ENCODE peak calls at places on chromosomes 3 and 15, in four cellular contexts. M is Peyer's patch, F is heart left ventricle, N is IMR-90. G is an unnamed sample.

GRCh38 chr3:102206506-102207145 is 228.2 kb upstream of the ZPLD1 start:
- DNase-seq in M (no peak), F (peak; percentile 55), N (peak; percentile 79), G (no peak)

GRCh38 chr15:37140531-37141053 is 40.2 kb upstream of the MEIS2 start:
- DNase-seq in M (no peak), F (no peak), N (peak; percentile 30), G (no peak)

GRCh38 chr3:105960381-105960780 is 91.6 kb upstream of the CBLB start:
- DNase-seq in M (no peak), F (no peak), N (no peak), G (no peak)

GRCh38 chr15:56839641-56840040 is 78.8 kb upstream of the TCF12 start:
- DNase-seq in M (no peak), F (no peak), N (no peak), G (no peak)

GRCh38 chr3:72890166-72890925 is 2.5 kb downstream of the GXYLT2 start:
- DNase-seq in M (no peak), F (no peak), N (no peak), G (no peak)

GRCh38 chr15:98518823-98519561 is 129.3 kb upstream of the IGF1R start:
- DNase-seq in M (no peak), F (peak; percentile 54), N (peak; percentile 76), G (peak; percentile 65)

GRCh38 chr15:49273734-49274318 is 103.8 kb downstream of the GALK2 start:
- DNase-seq in M (no peak), F (no peak), N (no peak), G (no peak)

GRCh38 chr15:88605507-88606436 is 15.4 kb upstream of the AEN start:
- DNase-seq in M (no peak), F (peak; percentile 48), N (peak; percentile 29), G (no peak)

GRCh38 chr3:62261121-62261520 is 112.2 kb downstream of the FEZF2 start:
- DNase-seq in M (no peak), F (no peak), N (no peak), G (peak; percentile 19)

GRCh38 chr3:172177046-172177445 is 137.7 kb downstream of the FNDC3B start:
- DNase-seq in M (no peak), F (no peak), N (peak; percentile 80), G (no peak)

GRCh38 chr3:4597204-4597985 is 104.2 kb downstream of the ITPR1 start:
- DNase-seq in M (no peak), F (no peak), N (no peak), G (no peak)

GRCh38 chr3:108180214-108180613 is 42.0 kb downstream of the IFT57 start:
- DNase-seq in M (no peak), F (no peak), N (peak; percentile 79), G (no peak)

DNA sequence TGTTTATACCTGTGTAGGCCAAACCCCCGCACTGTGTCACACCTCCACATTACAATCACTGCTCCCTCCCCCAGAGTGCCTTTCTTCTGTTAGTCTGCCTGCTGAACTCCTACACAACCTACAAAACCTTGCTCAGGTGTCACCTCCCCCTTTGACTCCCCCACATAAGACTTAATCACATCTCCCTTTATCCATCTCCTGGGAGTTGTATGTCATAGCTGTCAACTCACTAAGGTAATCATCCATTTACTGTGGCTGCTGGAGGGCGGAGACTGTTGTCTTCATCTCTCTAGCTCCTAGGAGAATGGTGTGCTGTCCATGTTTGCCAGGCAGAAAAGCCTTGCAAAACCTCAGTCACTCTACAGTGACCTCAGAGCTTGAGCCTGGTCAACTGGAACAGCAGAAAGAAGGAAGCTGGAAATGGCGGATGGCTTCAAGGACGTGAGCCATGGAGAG is 43.8 kb downstream of the ZNF710 start:
- DNase-seq in M (no peak), F (no peak), N (no peak), G (no peak)
- TF ChIP-seq POLR2A in M (no peak), F (no peak), N (no peak), G (no peak)

DNA sequence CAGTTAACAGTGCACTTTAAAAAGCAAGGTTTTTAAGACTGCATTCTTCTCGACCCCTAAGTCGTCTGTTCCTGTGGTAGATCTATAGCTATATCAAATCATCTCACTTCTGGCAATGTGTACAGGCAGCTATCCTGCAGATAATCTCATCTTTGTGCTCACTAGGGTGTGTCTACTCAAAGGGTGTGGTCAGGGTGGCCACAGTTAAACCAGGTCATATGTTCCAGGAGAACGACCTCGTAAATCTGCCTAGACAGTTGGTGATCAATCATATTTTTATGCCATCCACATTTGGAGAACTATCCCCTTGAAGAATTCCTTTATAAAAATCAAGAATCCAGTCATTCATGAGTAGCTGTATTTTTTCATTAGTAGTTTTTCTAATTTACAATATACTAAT is 3.0 kb downstream of the VEPH1 start:
- DNase-seq in M (no peak), F (no peak), N (no peak), G (no peak)
- H3K4me3 ChIP-seq in M (no peak overlapping the region), F (no peak overlapping the region), N (no peak overlapping the region), G (no peak overlapping the region)

GRCh38 chr15:76553102-76553501 is 216.5 kb downstream of the ISL2 start:
- DNase-seq in M (no peak), F (no peak), N (no peak), G (no peak)
- TF ChIP-seq POLR2A in M (no peak), F (no peak), N (no peak), G (no peak)

DNA sequence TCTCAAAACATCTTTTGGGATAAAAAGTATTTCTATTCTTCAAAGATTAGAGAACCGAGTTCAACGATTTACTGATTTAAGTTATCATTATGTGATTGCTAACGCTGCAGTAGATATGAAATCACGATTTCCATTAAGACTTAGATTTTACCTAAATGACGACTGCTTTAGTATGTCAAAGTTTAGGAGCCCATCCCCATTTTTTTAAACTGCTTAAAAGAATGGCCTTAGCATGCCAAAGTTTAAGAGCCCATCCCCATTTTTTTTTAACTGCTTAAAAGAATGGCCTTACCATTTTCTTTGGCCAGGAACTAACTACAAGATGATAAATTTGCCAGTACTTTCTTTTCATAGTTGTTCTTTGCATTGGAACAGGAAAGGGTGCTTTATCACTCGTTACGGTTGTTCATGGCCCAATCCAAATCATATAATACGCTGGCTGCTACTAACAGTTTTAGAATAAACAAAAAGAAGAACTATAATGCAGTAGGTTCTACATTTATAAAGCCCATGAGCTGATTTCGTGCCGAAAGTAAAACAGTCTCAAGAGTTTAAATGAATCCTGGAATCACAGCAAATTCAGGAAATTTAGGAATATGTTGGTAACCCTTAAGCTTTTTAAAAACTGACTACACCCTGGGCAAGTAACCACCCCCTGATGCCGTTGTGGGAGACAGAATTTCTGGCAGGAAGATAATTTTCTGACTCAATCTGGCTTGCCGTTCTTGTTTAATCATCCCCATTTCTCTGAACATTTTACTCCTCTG is 864 bp upstream of the TSC22D2 start:
- DNase-seq in M (no peak), F (no peak), N (peak; percentile 22), G (no peak)
- H3K4me3 ChIP-seq in M (peak overlapping the region; percentile 87), F (peak overlapping the region; percentile 84), N (peak overlapping the region; percentile 76), G (peak overlapping the region; percentile 58)

GRCh38 chr3:8488436-8488835 is 13.2 kb upstream of the LMCD1 start:
- DNase-seq in M (no peak), F (no peak), N (no peak), G (no peak)
- TF ChIP-seq POLR2A in M (no peak), F (no peak), N (no peak), G (no peak)

GRCh38 chr15:42133356-42133755 is 23.1 kb downstream of the PLA2G4F start:
- DNase-seq in M (peak; percentile 6), F (no peak), N (no peak), G (no peak)
- H3K4me3 ChIP-seq in M (no peak overlapping the region), F (no peak overlapping the region), N (no peak overlapping the region), G (no peak overlapping the region)

DNA sequence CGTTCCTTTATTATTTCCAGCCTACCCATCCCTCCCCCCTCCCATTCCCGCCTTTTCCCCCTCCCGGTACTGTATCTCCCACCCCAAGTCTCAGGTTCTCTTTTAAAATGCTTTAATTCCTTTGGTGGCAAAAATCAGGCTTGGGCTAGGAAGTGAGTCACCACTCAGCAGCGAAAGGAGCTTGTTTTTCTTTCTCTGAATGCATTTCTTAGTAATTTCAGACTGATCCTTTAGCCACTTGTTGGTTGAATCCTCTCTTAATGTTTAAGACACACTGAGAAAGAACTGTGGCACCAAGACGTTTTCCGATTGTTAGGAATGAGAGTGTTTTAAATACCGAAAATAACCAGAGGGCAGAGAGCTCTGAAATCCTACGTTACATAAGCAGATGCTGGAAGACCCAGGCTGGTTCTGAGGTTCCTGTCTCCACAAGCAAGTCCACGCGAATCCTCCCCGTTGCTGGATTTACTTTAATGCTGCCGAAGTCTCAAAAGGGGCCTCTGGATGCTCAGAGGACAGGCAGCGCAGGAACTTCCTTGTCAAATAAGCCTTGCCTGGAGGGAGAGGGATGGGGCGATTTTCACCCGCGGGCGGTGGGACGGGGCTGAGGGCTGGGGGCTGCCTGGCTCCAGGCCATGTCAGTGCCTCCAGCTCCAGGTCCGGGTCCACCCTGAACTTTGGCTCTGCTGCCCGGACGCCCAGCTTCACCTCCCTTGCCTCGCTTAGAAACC is 848 bp upstream of the COL8A1 start:
- DNase-seq in M (no peak), F (no peak), N (peak; percentile 90), G (no peak)
- TF ChIP-seq POLR2A in M (no peak), F (no peak), N (peak; percentile 69), G (no peak)

GRCh38 chr3:40387895-40388254 is 891 bp downstream of the ENTPD3 start:
- DNase-seq in M (no peak), F (no peak), N (no peak), G (no peak)
- H3K4me3 ChIP-seq in M (no peak overlapping the region), F (no peak overlapping the region), N (no peak overlapping the region), G (no peak overlapping the region)

G was measured in prostate gland.